ENCODE peak calls at places on chromosomes 12 and 14, in seven cellular contexts. Y is pancreas, M is astrocyte, C is uterus, Q is GM23248, K is aorta, F is OCI-LY7. L is an unnamed sample.
A peak's percentile ranks its signal among the peaks of the same experiment; 100 is the strongest.

GRCh38 chr12:108102363-108102762 is 26.7 kb upstream of the WSCD2 start:
- DNase-seq in Y (no peak), M (no peak), C (no peak), Q (no peak), K (no peak), F (no peak), L (no peak)

GRCh38 chr12:90090929-90091651 is 382.5 kb upstream of the ATP2B1 start:
- DNase-seq in Y (no peak), M (peak; percentile 97), C (no peak), Q (peak; percentile 97), K (no peak), F (no peak), L (peak; percentile 68)

GRCh38 chr12:131048611-131048990 is 94.9 kb downstream of the ADGRD1 start:
- DNase-seq in Y (no peak), M (no peak), C (no peak), Q (no peak), K (no peak), F (no peak), L (no peak)

GRCh38 chr14:26597136-26598080 is at the start of gene NOVA1:
- DNase-seq in Y (peak; percentile 28), M (peak; percentile 18), C (peak; percentile 37), Q (peak; percentile 77), K (peak; percentile 78), F (no peak), L (peak; percentile 28)

GRCh38 chr12:120903382-120903817 is 758 bp downstream of the SPPL3 start:
- DNase-seq in Y (peak; percentile 73), M (no peak), C (peak; percentile 38), Q (peak; percentile 51), K (peak; percentile 86), F (peak; percentile 71), L (peak; percentile 80)

GRCh38 chr14:51653096-51653814 is 1.5 kb downstream of the FRMD6 start:
- DNase-seq in Y (no peak), M (peak; percentile 82), C (no peak), Q (peak; percentile 78), K (no peak), F (peak; percentile 48), L (no peak)

GRCh38 chr12:2794736-2795289 is at the start of gene FKBP4:
- DNase-seq in Y (peak; percentile 95), M (peak; percentile 69), C (peak; percentile 92), Q (peak; percentile 97), K (peak; percentile 96), F (peak; percentile 89), L (peak; percentile 96)

GRCh38 chr12:79326225-79326624 is 364.5 kb downstream of the PAWR start:
- DNase-seq in Y (no peak), M (no peak), C (no peak), Q (no peak), K (no peak), F (no peak), L (no peak)

GRCh38 chr12:10016881-10017280 is 6.5 kb downstream of the CLEC12B start:
- DNase-seq in Y (no peak), M (peak; percentile 16), C (no peak), Q (peak; percentile 47), K (no peak), F (no peak), L (no peak)

GRCh38 chr14:64795211-64795610 is 84.5 kb downstream of the SPTB start:
- DNase-seq in Y (no peak), M (no peak), C (no peak), Q (no peak), K (no peak), F (no peak), L (no peak)

GRCh38 chr14:99654235-99655000 is 9.5 kb downstream of the HHIPL1 start:
- DNase-seq in Y (peak; percentile 66), M (peak; percentile 76), C (peak; percentile 70), Q (peak; percentile 84), K (no peak), F (no peak), L (no peak)

GRCh38 chr14:58430156-58430555 is 2.6 kb downstream of the KIAA0586 start:
- DNase-seq in Y (no peak), M (peak; percentile 63), C (no peak), Q (peak; percentile 84), K (no peak), F (peak; percentile 10), L (no peak)

GRCh38 chr12:102833687-102834435 is 83.2 kb downstream of the PAH start:
- DNase-seq in Y (no peak), M (no peak), C (no peak), Q (peak; percentile 30), K (no peak), F (no peak), L (no peak)

GRCh38 chr12:127550271-127550670 is 716.7 kb upstream of the TMEM132C start:
- DNase-seq in Y (no peak), M (peak; percentile 91), C (no peak), Q (peak; percentile 82), K (no peak), F (no peak), L (no peak)

GRCh38 chr14:73833530-73834257 is 17.9 kb upstream of the PTGR2 start:
- DNase-seq in Y (no peak), M (peak; percentile 75), C (no peak), Q (peak; percentile 78), K (no peak), F (no peak), L (no peak)

GRCh38 chr14:33806905-33807304 is 144.0 kb downstream of the EGLN3 start:
- DNase-seq in Y (no peak), M (no peak), C (no peak), Q (no peak), K (no peak), F (no peak), L (no peak)

GRCh38 chr14:42192659-42193425 is 586.2 kb downstream of the LRFN5 start:
- DNase-seq in Y (no peak), M (peak; percentile 91), C (no peak), Q (peak; percentile 99), K (no peak), F (no peak), L (no peak)

GRCh38 chr14:26729851-26730250 is 132.0 kb upstream of the NOVA1 start:
- DNase-seq in Y (no peak), M (peak; percentile 72), C (no peak), Q (peak; percentile 66), K (no peak), F (no peak), L (no peak)

GRCh38 chr14:66281036-66281776 is 205.0 kb upstream of the CCDC196 start:
- DNase-seq in Y (no peak), M (no peak), C (peak; percentile 81), Q (peak; percentile 7), K (no peak), F (no peak), L (peak; percentile 5)

GRCh38 chr14:61670576-61670975 is 24.7 kb upstream of the HIF1A start:
- DNase-seq in Y (no peak), M (no peak), C (no peak), Q (no peak), K (no peak), F (no peak), L (no peak)
- H3K4me3 ChIP-seq in Y (no peak overlapping the region), M (no peak overlapping the region), C (no peak overlapping the region), Q (no peak overlapping the region), K (no peak overlapping the region), F (peak overlapping the region; percentile 17), L (no peak overlapping the region)

GRCh38 chr12:105205322-105206048 is 30.5 kb downstream of the APPL2 start:
- DNase-seq in Y (peak; percentile 74), M (no peak), C (no peak), Q (no peak), K (no peak), F (no peak), L (peak; percentile 82)
- H3K4me1 ChIP-seq in Y (no peaks in the 10 kb centered on the region), M (peaks cover 14% of the 10 kb centered on the region), C (no peaks in the 10 kb centered on the region), Q (peaks cover 30% of the 10 kb centered on the region), K (no peaks in the 10 kb centered on the region), F (no peaks in the 10 kb centered on the region), L (no peaks in the 10 kb centered on the region)

DNA sequence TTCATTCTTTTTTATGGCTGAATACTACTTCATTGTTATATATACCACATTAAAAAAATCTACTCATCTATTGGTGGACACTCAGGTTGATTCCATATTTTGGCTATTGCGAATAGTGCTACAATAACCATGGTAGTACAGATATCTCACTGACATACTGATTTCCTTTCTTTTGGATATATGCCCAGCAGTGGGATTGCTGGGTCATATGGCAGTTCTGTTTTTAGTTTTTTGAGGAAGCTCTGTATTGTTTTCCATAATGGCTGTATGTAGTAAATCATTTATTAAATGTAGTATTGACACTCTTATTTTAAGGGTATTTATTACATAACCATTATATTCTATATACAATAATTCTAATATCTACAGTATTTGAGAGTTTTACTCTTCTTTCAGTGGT is 43.7 kb downstream of the PTCSC3 start:
- DNase-seq in Y (no peak), M (no peak), C (no peak), Q (no peak), K (no peak), F (no peak), L (no peak)
- H3K4me3 ChIP-seq in Y (no peak overlapping the region), M (no peak overlapping the region), C (no peak overlapping the region), Q (no peak overlapping the region), K (no peak overlapping the region), F (no peak overlapping the region), L (no peak overlapping the region)

GRCh38 chr12:71000255-71000654 is 79.7 kb upstream of the PTPRR start:
- DNase-seq in Y (no peak), M (no peak), C (no peak), Q (no peak), K (no peak), F (no peak), L (no peak)
- H3K4me1 ChIP-seq in Y (no peaks in the 10 kb centered on the region), M (no peaks in the 10 kb centered on the region), C (no peaks in the 10 kb centered on the region), Q (peaks cover 7% of the 10 kb centered on the region), K (peaks cover 12% of the 10 kb centered on the region), F (no peaks in the 10 kb centered on the region), L (no peaks in the 10 kb centered on the region)

L was measured in mucosa of descending colon.